ENCODE peak calls at places on chromosomes 16 and 17, in four cellular contexts. G is IMR-90, Q is spleen, R is adrenal gland. B is an unnamed sample. For H3K4me1, the result is how much of the 10 kb centered on the place peaks cover.

GRCh38 chr17:67491009-67491677 is 114.1 kb downstream of the PITPNC1 start:
- DNase-seq in G (peak), Q (peak), R (peak), B (no peak)

GRCh38 chr17:13002761-13003453 is 14.9 kb downstream of the ELAC2 start:
- DNase-seq in G (peak), Q (no peak), R (peak), B (peak)

GRCh38 chr17:70375406-70375805 is 206.1 kb downstream of the KCNJ2 start:
- DNase-seq in G (no peak), Q (no peak), R (no peak), B (no peak)

GRCh38 chr17:17713839-17714238 is 32.6 kb downstream of the RAI1 start:
- DNase-seq in G (peak), Q (no peak), R (peak), B (no peak)

GRCh38 chr17:65656390-65657250 is 95.2 kb upstream of the AXIN2 start:
- DNase-seq in G (peak), Q (no peak), R (no peak), B (no peak)

GRCh38 chr17:63390090-63390489 is 56.0 kb downstream of the CYB561 start:
- DNase-seq in G (no peak), Q (no peak), R (no peak), B (no peak)

GRCh38 chr17:42809250-42809649 is 10.6 kb downstream of the CNTD1 start:
- DNase-seq in G (peak), Q (no peak), R (peak), B (peak)

GRCh38 chr16:81586421-81586820 is 141.8 kb downstream of the CMIP start:
- DNase-seq in G (peak), Q (no peak), R (no peak), B (no peak)

GRCh38 chr17:34370997-34371395 is 8.0 kb upstream of the CCL1 start:
- DNase-seq in G (peak), Q (no peak), R (no peak), B (no peak)

GRCh38 chr17:17570207-17570797 is 21.2 kb downstream of the PEMT start:
- DNase-seq in G (peak), Q (no peak), R (peak), B (peak)

GRCh38 chr16:28087140-28087660 is 23.7 kb upstream of the GSG1L start:
- DNase-seq in G (no peak), Q (no peak), R (no peak), B (no peak)

GRCh38 chr16:87350681-87351319 is 32.8 kb downstream of the FBXO31 start:
- DNase-seq in G (peak), Q (no peak), R (peak), B (no peak)

GRCh38 chr16:66515543-66516171 is 34.3 kb downstream of the TK2 start:
- DNase-seq in G (peak), Q (no peak), R (no peak), B (peak)

GRCh38 chr16:89860747-89861304 is 12.6 kb upstream of the TCF25 start:
- DNase-seq in G (peak), Q (peak), R (peak), B (peak)

GRCh38 chr16:86978445-86979030 is 338.7 kb downstream of the C16orf95 start:
- DNase-seq in G (no peak), Q (no peak), R (no peak), B (no peak)

GRCh38 chr16:77273815-77274214 is 74.6 kb downstream of the SYCE1L start:
- DNase-seq in G (no peak), Q (no peak), R (no peak), B (no peak)

GRCh38 chr17:73924488-73925186 is 278.8 kb upstream of the RPL38 start:
- DNase-seq in G (no peak), Q (no peak), R (no peak), B (no peak)

GRCh38 chr17:2057714-2058520 is 3.0 kb downstream of the HIC1 start:
- DNase-seq in G (peak), Q (peak), R (no peak), B (no peak)

GRCh38 chr16:4574919-4575705 is 19.0 kb downstream of the C16orf96 start:
- DNase-seq in G (no peak), Q (no peak), R (no peak), B (no peak)

GRCh38 chr17:292016-292415 is 60.6 kb downstream of the RPH3AL start:
- DNase-seq in G (no peak), Q (peak), R (peak), B (peak)

GRCh38 chr17:72386619-72387237 is 265.9 kb downstream of the SOX9 start:
- DNase-seq in G (no peak), Q (no peak), R (no peak), B (no peak)

GRCh38 chr16:68743664-68744063 is 6.6 kb downstream of the CDH1 start:
- DNase-seq in G (no peak), Q (no peak), R (no peak), B (no peak)

GRCh38 chr16:59964232-59964924 is 1230.3 kb upstream of the GOT2 start:
- DNase-seq in G (no peak), Q (no peak), R (no peak), B (no peak)

GRCh38 chr16:79067600-79067999 is 532.9 kb downstream of the MAF start:
- DNase-seq in G (no peak), Q (no peak), R (no peak), B (no peak)

GRCh38 chr17:15349119-15349518 is 7.7 kb upstream of the TEKT3 start:
- DNase-seq in G (no peak), Q (no peak), R (no peak), B (no peak)

GRCh38 chr17:81517339-81518112 is 4.9 kb upstream of the ACTG1 start:
- DNase-seq in G (no peak), Q (peak), R (no peak), B (peak)

GRCh38 chr17:16269658-16270057 is 52.6 kb downstream of the PIGL start:
- DNase-seq in G (peak), Q (no peak), R (no peak), B (no peak)

GRCh38 chr16:52597073-52597771 is 50.3 kb upstream of the TOX3 start:
- DNase-seq in G (no peak), Q (no peak), R (no peak), B (no peak)

GRCh38 chr16:52597772-52598483 is 51.0 kb upstream of the TOX3 start:
- DNase-seq in G (no peak), Q (no peak), R (no peak), B (no peak)

GRCh38 chr16:52591441-52592215 is 44.7 kb upstream of the TOX3 start:
- DNase-seq in G (no peak), Q (no peak), R (no peak), B (no peak)

GRCh38 chr16:52592216-52592592 is 45.3 kb upstream of the TOX3 start:
- DNase-seq in G (no peak), Q (no peak), R (no peak), B (no peak)

GRCh38 chr16:52592778-52593177 is 45.8 kb upstream of the TOX3 start:
- DNase-seq in G (no peak), Q (no peak), R (no peak), B (no peak)
- TF ChIP-seq POLR2A in G (no peak), Q (no peak), R (no peak), B (no peak)

GRCh38 chr17:37375685-37376084 is at the start of gene C17orf78:
- DNase-seq in G (no peak), Q (no peak), R (no peak), B (no peak)
- H3K4me1 ChIP-seq in G (under half), Q (under half), R (under half), B (under half)

DNA sequence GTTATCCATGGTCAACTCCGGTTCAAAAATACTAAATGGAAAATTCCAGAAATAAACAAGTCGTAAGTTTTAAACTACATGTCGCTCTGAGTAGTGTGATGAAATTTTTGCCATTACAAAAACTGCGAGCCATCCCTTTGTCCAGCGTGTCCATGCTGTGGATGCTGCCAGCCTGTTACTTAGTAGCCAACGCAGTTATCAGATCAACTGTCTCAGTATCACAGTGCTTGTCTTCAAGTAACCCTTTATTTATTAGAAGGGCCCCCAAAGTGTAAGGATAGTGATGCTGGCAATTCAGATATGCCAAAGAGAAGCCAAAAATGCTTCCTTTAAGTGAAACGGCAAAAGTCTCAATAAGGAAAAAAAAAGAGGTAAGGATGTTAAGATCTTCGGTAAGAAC is 23.9 kb downstream of the SNN start:
- DNase-seq in G (no peak), Q (no peak), R (no peak), B (no peak)
- H3K27ac ChIP-seq in G (no peak), Q (no peak), R (no peak), B (no peak)

GRCh38 chr16:2074071-2074470 is 26.3 kb downstream of the TSC2 start:
- DNase-seq in G (no peak), Q (no peak), R (no peak), B (no peak)

GRCh38 chr16:2072926-2073325 is 25.1 kb downstream of the TSC2 start:
- DNase-seq in G (no peak), Q (no peak), R (no peak), B (no peak)

GRCh38 chr16:2066139-2066538 is 18.4 kb downstream of the TSC2 start:
- DNase-seq in G (no peak), Q (no peak), R (no peak), B (no peak)

GRCh38 chr16:2071454-2072263 is 23.9 kb downstream of the TSC2 start:
- DNase-seq in G (no peak), Q (no peak), R (no peak), B (peak)

DNA sequence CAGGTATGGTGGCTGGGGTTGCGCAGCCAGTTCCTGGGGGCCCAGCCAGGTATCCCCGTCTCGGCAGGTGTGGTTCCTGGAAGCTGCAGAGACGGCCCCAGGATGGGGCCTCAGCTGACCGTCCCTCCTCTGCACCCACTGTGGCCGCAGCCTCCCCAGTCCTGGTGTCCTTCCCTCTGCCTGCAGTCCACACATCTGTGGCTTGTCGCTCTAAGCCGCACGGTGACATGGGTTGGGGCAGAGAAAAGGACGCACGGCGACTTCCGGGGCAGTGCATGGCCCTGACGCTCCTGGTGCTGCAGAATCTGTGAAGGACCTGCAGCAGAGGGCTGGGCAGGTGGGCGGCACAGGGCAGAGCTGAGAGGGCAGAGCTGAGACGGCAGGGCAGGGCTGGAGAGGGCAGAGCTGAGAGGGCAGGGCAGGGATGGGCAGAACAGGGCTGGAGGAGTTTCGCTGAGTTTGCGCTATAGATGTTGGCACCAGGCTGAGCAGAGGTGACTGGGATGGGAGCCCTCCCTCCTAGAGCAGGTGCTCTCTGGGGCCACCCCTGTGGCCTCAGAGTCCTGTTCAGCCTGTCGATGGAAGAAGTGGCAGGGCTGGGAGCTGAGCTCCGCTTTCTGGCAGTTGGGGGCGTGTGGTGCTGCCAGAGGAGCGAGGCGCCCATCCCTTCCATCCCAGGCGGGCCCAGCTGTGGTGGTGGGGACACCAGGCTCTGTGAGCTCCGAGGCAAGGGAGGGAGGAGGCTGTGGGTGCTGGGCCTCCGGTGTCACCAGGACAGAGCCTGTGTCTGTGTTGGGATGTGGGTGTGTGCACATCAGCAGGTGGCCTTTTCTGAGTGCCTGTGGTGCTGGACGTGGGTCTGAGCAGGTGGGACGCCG is 23.0 kb downstream of the TSC2 start:
- DNase-seq in G (no peak), Q (no peak), R (no peak), B (no peak)
- TF ChIP-seq POLR2A in G (no peak), Q (no peak), R (no peak), B (no peak)

DNA sequence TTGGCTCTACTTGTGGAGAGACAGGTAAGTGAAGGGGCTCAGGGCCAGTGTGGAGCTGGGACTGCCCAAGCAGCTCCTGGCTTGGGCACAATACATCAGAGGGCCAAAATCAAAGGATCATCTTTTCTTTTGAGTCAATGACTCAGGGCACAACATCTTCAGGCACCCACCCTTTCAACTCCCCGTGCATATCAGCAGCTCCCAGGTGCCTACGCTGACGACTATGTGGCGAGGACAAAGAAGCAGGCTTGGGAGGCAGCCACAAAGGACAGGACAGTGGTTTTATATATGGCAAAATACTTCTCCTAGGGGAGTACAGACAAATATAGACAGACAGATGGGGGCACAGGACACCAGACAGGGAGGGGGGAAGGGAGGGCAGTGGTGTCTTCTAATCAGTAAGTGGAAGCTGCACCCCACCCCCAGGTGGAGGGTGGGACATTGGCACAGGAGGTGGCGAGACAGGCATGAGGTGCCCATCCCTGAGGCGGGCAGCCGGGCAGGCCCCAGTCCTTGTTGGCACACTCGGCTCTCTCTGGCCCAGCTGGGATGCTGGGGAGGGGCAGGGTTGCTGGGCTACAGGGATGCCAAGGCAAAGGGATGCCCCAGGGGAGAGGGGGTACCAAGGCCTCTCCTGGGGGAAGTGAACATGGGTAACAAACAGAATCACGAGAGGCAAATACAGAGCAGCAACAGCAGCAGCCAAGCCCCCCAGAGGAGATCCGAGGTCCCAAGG is 7.7 kb upstream of the ARL5C start:
- DNase-seq in G (no peak), Q (no peak), R (no peak), B (no peak)
- H3K4me1 ChIP-seq in G (under half), Q (under half), R (under half), B (under half)

GRCh38 chr17:19412510-19412909 is 1.5 kb downstream of the RNF112 start:
- DNase-seq in G (no peak), Q (no peak), R (no peak), B (no peak)
- H3K27ac ChIP-seq in G (no peak), Q (no peak), R (no peak), B (no peak)

B was measured in right lobe of liver.